ENCODE peak calls at places on chromosomes 16 and 17, in six cellular contexts. R, F, N, P, U and E are unnamed samples. For H3K36me3 and H3K27me3, the result is how much of the 10 kb centered on the place peaks cover.

GRCh38 chr16:84788968-84789371 is 30.8 kb upstream of the CRISPLD2 start:
- DNase-seq in N (no peak), F (no peak), P (no peak), U (no peak), R (no peak), E (no peak)

GRCh38 chr16:85172465-85173071 is 60.3 kb upstream of the CIBAR2 start:
- DNase-seq in R (peak), F (peak), U (peak), P (no peak), N (no peak), E (peak)

GRCh38 chr16:3096362-3096761 is 2.7 kb downstream of the ZSCAN10 start:
- DNase-seq in P (no peak), U (no peak), R (no peak), N (no peak), F (no peak), E (peak)

GRCh38 chr17:62075308-62075815 is 10.3 kb upstream of the MED13 start:
- DNase-seq in P (peak), F (no peak), U (peak), N (peak), R (peak), E (no peak)

GRCh38 chr16:84795338-84796053 is 24.3 kb upstream of the CRISPLD2 start:
- DNase-seq in N (peak), P (peak), U (peak), R (no peak), F (no peak), E (no peak)

GRCh38 chr16:87780385-87780989 is 14.7 kb upstream of the KLHDC4 start:
- DNase-seq in N (peak), F (peak), P (peak), U (peak), R (no peak), E (no peak)

GRCh38 chr16:87160218-87160617 is 157.0 kb downstream of the C16orf95 start:
- DNase-seq in F (no peak), U (no peak), N (peak), P (no peak), R (no peak), E (no peak)

GRCh38 chr16:68311316-68311620 is 449 bp downstream of the PRMT7 start:
- DNase-seq in R (no peak), F (no peak), U (peak), P (no peak), N (no peak), E (no peak)

GRCh38 chr16:76947694-76948093 is 243.3 kb upstream of the MON1B start:
- DNase-seq in R (no peak), U (peak), F (no peak), N (no peak), P (no peak), E (no peak)

GRCh38 chr17:980406-981291 is 1.1 kb upstream of the NXN start:
- DNase-seq in F (peak), N (peak), R (peak), U (peak), P (peak), E (peak)

GRCh38 chr16:2043980-2044451 is 3.6 kb downstream of the NTHL1 start:
- DNase-seq in F (peak), U (no peak), R (no peak), N (no peak), P (peak), E (no peak)

GRCh38 chr17:41965694-41966375 is 760 bp upstream of the CNP start:
- DNase-seq in U (peak), R (peak), F (peak), P (peak), N (peak), E (peak)

GRCh38 chr16:4290236-4290830 is 17.5 kb upstream of the TFAP4 start:
- DNase-seq in N (peak), F (peak), R (peak), U (peak), P (peak), E (peak)

GRCh38 chr17:42027961-42028790 is 8.3 kb downstream of the NKIRAS2 start:
- DNase-seq in R (peak), F (no peak), N (no peak), U (no peak), P (no peak), E (peak)

GRCh38 chr16:11268921-11269375 is at the start of gene TNP2:
- DNase-seq in N (no peak), F (no peak), U (no peak), P (no peak), R (no peak), E (no peak)

GRCh38 chr17:56158344-56158743 is 5.1 kb downstream of the ANKFN1 start:
- DNase-seq in F (no peak), P (no peak), U (no peak), N (no peak), R (no peak), E (no peak)

GRCh38 chr17:74761931-74762330 is 13.5 kb downstream of the NHERF1 start:
- DNase-seq in U (no peak), N (no peak), P (no peak), R (no peak), F (no peak), E (no peak)

GRCh38 chr17:29243792-29244191 is 2.9 kb upstream of the CRYBA1 start:
- DNase-seq in R (peak), P (no peak), N (peak), F (no peak), U (peak), E (peak)

GRCh38 chr17:83125515-83126274 is 46.3 kb downstream of the METRNL start:
- DNase-seq in F (peak), U (no peak), R (peak), P (no peak), N (no peak), E (peak)

GRCh38 chr16:86304868-86305267 is 205.5 kb upstream of the FOXF1 start:
- DNase-seq in N (no peak), F (no peak), U (no peak), P (no peak), R (no peak), E (no peak)

GRCh38 chr16:27286446-27286845 is 17.9 kb upstream of the NSMCE1 start:
- DNase-seq in F (no peak), U (peak), R (no peak), P (no peak), N (no peak), E (no peak)

GRCh38 chr17:67689534-67690177 is 28.1 kb upstream of the NOL11 start:
- DNase-seq in R (peak), U (peak), N (peak), F (no peak), P (peak), E (peak)

DNA sequence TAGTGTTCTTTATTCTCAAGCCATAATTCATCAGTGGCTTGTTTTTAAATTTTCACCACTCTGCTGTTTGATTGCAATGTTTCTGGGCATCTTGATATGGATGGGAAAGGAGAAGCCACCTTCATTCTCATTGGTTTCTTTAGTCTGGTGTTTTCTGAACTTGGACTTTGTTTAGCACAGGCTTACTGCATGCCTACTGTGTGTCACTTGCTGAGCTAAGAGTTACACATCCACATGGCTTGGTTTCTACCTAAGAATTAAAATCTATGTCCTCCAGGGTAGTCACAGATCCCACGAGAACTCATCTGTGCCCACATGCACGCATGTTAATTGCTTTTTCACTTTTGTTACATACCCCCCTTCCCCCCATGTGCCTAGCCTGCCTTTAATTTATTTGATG is 4.6 kb downstream of the CMIP start:
- DNase-seq in N (no peak), R (no peak), P (no peak), F (no peak), U (no peak), E (no peak)
- H3K4me3 ChIP-seq in N (no peak), R (no peak), P (no peak), F (no peak), U (no peak), E (no peak)

GRCh38 chr17:76048711-76049110 is 21.6 kb upstream of the EVPL start:
- DNase-seq in U (peak), P (no peak), N (no peak), R (no peak), F (no peak), E (no peak)
- H3K36me3 ChIP-seq in U (under half), P (half or more), N (under half), R (half or more), F (half or more), E (under half)

GRCh38 chr17:73513426-73513825 is 130.8 kb downstream of the SDK2 start:
- DNase-seq in R (no peak), P (no peak), N (no peak), U (no peak), F (no peak), E (no peak)

GRCh38 chr17:73508057-73508930 is 136.0 kb downstream of the SDK2 start:
- DNase-seq in F (no peak), N (no peak), P (no peak), R (no peak), U (no peak), E (no peak)

GRCh38 chr17:73511716-73512115 is 132.5 kb downstream of the SDK2 start:
- DNase-seq in U (no peak), P (no peak), R (no peak), F (no peak), N (no peak), E (no peak)

GRCh38 chr17:73508931-73509605 is 135.2 kb downstream of the SDK2 start:
- DNase-seq in F (no peak), R (no peak), N (no peak), U (no peak), P (no peak), E (no peak)

DNA sequence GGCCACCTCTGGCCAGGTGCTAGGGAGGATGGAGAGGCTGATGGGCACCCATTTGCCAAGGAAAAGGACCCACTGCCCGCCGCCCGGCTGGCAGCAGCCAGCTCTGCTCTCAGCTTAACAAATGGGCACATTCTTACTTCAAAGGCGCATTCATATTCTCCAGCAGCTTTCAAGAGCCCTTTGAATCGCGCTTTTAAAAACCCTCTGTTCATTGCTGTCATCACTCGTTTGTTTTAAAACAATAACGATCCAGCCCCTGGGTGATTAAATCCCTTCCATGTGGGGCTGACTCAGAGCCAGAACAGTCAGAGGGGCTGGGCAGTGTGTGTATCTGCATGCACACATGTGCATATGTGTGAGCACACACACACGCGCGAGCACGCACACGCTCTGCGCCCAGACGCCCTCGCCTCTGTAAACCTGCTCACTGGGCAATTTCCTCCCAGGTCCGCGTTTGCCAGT is 133.2 kb downstream of the SDK2 start:
- DNase-seq in U (no peak), R (no peak), N (no peak), F (no peak), P (no peak), E (no peak)
- H3K27me3 ChIP-seq in U (under half), R (under half), N (under half), F (under half), P (under half), E (under half)

GRCh38 chr16:57622361-57623250 is 5.8 kb upstream of the ADGRG1 start:
- DNase-seq in F (peak), P (no peak), R (no peak), U (no peak), N (peak), E (no peak)

GRCh38 chr16:57620316-57621231 is 7.9 kb upstream of the ADGRG1 start:
- DNase-seq in P (peak), R (peak), F (peak), N (peak), U (no peak), E (peak)

GRCh38 chr16:57623251-57624043 is 5.0 kb upstream of the ADGRG1 start:
- DNase-seq in R (peak), F (peak), P (no peak), N (peak), U (peak), E (peak)

GRCh38 chr16:57619606-57620315 is 8.7 kb upstream of the ADGRG1 start:
- DNase-seq in U (no peak), P (no peak), F (peak), N (peak), R (peak), E (peak)

GRCh38 chr16:57621521-57622268 is 6.7 kb upstream of the ADGRG1 start:
- DNase-seq in N (peak), P (no peak), F (peak), U (no peak), R (peak), E (no peak)
- H3K4me3 ChIP-seq in N (no peak), P (no peak), F (no peak), U (no peak), R (no peak), E (no peak)

DNA sequence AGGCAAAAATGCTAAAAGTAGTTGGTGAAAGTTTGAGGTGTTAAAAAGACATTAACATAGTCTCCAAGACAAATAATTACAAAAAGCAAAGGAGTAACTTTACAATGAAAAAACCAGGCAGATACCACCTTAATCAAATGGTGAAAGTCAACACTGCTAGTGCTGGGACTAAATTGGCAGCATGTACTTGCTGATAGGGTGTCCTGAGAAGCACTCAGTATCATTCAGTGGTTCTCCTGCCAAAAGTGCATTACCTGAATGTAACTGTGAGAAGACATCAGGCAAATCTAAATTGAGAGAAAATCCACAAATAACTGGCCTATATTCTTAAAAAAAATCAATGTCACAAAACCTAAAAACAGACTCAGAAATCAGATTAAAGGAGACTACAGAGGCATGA is 8.0 kb downstream of the KIAA0753 start:
- DNase-seq in U (no peak), F (no peak), N (no peak), R (no peak), P (no peak), E (no peak)
- H3K36me3 ChIP-seq in U (under half), F (half or more), N (under half), R (half or more), P (under half), E (under half)

DNA sequence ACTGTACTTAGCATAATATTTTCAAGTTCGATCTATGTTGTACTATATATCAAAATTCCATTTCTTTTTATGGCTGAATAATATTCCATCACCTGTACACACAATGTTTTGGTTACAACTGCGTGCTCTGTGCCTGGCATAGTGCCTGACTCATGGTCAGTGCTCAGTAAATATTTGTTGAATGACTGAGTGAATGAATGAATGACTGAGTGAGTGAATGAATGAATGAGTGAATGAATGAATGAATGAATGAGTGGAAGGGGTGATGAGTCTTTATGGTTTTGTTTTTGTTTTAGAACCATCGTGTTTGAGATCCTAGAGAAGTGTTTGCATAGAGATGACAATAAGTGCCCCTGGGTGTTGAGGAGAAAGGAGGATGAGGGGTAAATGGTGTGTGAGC is 155.3 kb downstream of the MRM1 start:
- DNase-seq in R (no peak), U (no peak), P (no peak), F (no peak), N (no peak), E (no peak)
- H3K27me3 ChIP-seq in R (under half), U (under half), P (under half), F (under half), N (under half), E (under half)

DNA sequence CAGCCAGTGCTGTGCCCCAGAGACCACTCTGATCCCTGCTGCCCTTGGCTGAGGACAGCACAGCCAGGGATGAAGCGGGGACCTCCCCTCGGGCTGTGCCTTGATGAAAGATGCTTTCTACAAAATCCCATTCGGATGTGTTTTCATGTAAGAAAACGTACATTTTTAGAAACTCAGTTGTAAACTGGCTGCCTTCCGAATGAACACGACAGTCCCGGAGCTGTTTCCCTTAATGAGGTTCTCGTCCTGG is 181.4 kb downstream of the SEC14L1 start:
- DNase-seq in N (no peak), R (no peak), P (no peak), F (no peak), U (no peak), E (peak)
- H3K4me3 ChIP-seq in N (no peak), R (no peak), P (no peak), F (peak), U (peak), E (no peak)